ENCODE peak calls at places on chromosome 4, in nine cellular contexts. S is germinal center; X is stimulated activated CD8-positive, alpha-beta memory T cell treated with anti-CD3 and anti-CD28 coated beads, Interleukin-7, amount 100 ng/mL, for 1 hour; N is neural progenitor cell; L is CD4-positive, alpha-beta T cell; V is MM.1S; T is BJ; B is stimulated activated CD4-positive, alpha-beta T cell treated with anti-CD3 and anti-CD28 coated beads, Interleukin-12 subunit alpha, Interleukin-12 subunit beta, amount 100 ng/mL, for 4 hours; R is cardiac fibroblast. F is an unnamed sample.

GRCh38 chr4:7769936-7770674 is 169.6 kb downstream of the AFAP1 start:
- DNase-seq in S (no peak), X (no peak), N (peak), L (no peak), V (no peak), T (no peak), B (no peak), R (peak), F (no peak)

GRCh38 chr4:186701273-186701672 is 22.4 kb downstream of the FAT1 start:
- DNase-seq in S (no peak), X (no peak), N (peak), L (no peak), V (no peak), T (no peak), B (no peak), R (peak), F (no peak)

GRCh38 chr4:137510866-137511265 is 21.4 kb downstream of the PCDH18 start:
- DNase-seq in S (no peak), X (no peak), N (no peak), L (no peak), V (no peak), T (peak), B (no peak), R (peak), F (no peak)

GRCh38 chr4:2771264-2771663 is 15.1 kb upstream of the TNIP2 start:
- DNase-seq in S (no peak), X (no peak), N (no peak), L (no peak), V (no peak), T (no peak), B (no peak), R (no peak), F (no peak)

GRCh38 chr4:182367153-182367552 is 124.0 kb downstream of the TENM3 start:
- DNase-seq in S (no peak), X (no peak), N (no peak), L (no peak), V (no peak), T (no peak), B (no peak), R (peak), F (no peak)

GRCh38 chr4:109877400-109877799 is 29.5 kb downstream of the LRIT3 start:
- DNase-seq in S (no peak), X (no peak), N (no peak), L (no peak), V (no peak), T (no peak), B (no peak), R (no peak), F (no peak)

GRCh38 chr4:63742882-63743281 is 666.4 kb downstream of the TECRL start:
- DNase-seq in S (no peak), X (no peak), N (no peak), L (no peak), V (no peak), T (no peak), B (no peak), R (no peak), F (no peak)

GRCh38 chr4:183758735-183759447 is 99.8 kb downstream of the TRAPPC11 start:
- DNase-seq in S (no peak), X (no peak), N (peak), L (no peak), V (no peak), T (no peak), B (no peak), R (no peak), F (no peak)

GRCh38 chr4:118941799-118942198 is 53.1 kb downstream of the SYNPO2 start:
- DNase-seq in S (no peak), X (no peak), N (no peak), L (no peak), V (no peak), T (no peak), B (no peak), R (peak), F (no peak)

GRCh38 chr4:38080575-38080974 is 120.4 kb downstream of the PTTG2 start:
- DNase-seq in S (no peak), X (no peak), N (no peak), L (no peak), V (no peak), T (no peak), B (no peak), R (no peak), F (no peak)

GRCh38 chr4:140012688-140013087 is 141.3 kb downstream of the MAML3 start:
- DNase-seq in S (peak), X (peak), N (peak), L (peak), V (peak), T (peak), B (peak), R (peak), F (no peak)

GRCh38 chr4:82578935-82579334 is 17.1 kb upstream of the TMEM150C start:
- DNase-seq in S (no peak), X (no peak), N (no peak), L (no peak), V (no peak), T (no peak), B (no peak), R (no peak), F (no peak)

GRCh38 chr4:54234497-54235205 is 5.6 kb downstream of the PDGFRA start:
- DNase-seq in S (no peak), X (no peak), N (no peak), L (no peak), V (no peak), T (no peak), B (no peak), R (peak), F (no peak)

GRCh38 chr4:186161138-186161537 is 30.2 kb upstream of the CYP4V2 start:
- DNase-seq in S (no peak), X (no peak), N (no peak), L (no peak), V (peak), T (no peak), B (peak), R (no peak), F (no peak)

GRCh38 chr4:170940043-170940724 is 850.4 kb upstream of the AADAT start:
- DNase-seq in S (no peak), X (no peak), N (no peak), L (no peak), V (no peak), T (no peak), B (no peak), R (no peak), F (no peak)

GRCh38 chr4:128364565-128364964 is 77.0 kb upstream of the PGRMC2 start:
- DNase-seq in S (no peak), X (no peak), N (no peak), L (no peak), V (no peak), T (no peak), B (no peak), R (no peak), F (no peak)

GRCh38 chr4:121392426-121393086 is 11.7 kb upstream of the QRFPR start:
- DNase-seq in S (no peak), X (no peak), N (no peak), L (no peak), V (no peak), T (no peak), B (no peak), R (no peak), F (no peak)